ENCODE peak calls at places on chromosomes 12 and 14, in eight cellular contexts. F is sigmoid colon; O is adrenal gland; V is effector memory CD4-positive, alpha-beta T cell; E is cardiac muscle cell; C is breast epithelium; K is CD8-positive, alpha-beta memory T cell; D is osteoblast. L is an unnamed sample. For H3K27me3, the result is how much of the 10 kb centered on the place peaks cover.

GRCh38 chr14:100871234-100872186 is 32.0 kb downstream of the RTL1 start:
- DNase-seq in F (no peak), O (peak), V (no peak), E (no peak), C (peak), K (peak), D (peak), L (no peak)

GRCh38 chr12:19778822-19779221 is 339.5 kb downstream of the AEBP2 start:
- DNase-seq in F (no peak), O (no peak), V (no peak), E (peak), C (no peak), K (no peak), D (no peak), L (no peak)

GRCh38 chr12:124297856-124298255 is 3.0 kb downstream of the RFLNA start:
- DNase-seq in F (no peak), O (no peak), V (no peak), E (no peak), C (no peak), K (no peak), D (peak), L (no peak)

GRCh38 chr12:48263617-48264016 is 60.5 kb upstream of the OR10AD1 start:
- DNase-seq in F (no peak), O (no peak), V (no peak), E (no peak), C (no peak), K (no peak), D (no peak), L (no peak)

GRCh38 chr12:88451254-88451653 is 129.0 kb downstream of the KITLG start:
- DNase-seq in F (no peak), O (no peak), V (no peak), E (no peak), C (no peak), K (no peak), D (no peak), L (no peak)

GRCh38 chr12:100566887-100567637 is 6.4 kb upstream of the GAS2L3 start:
- DNase-seq in F (no peak), O (peak), V (no peak), E (peak), C (no peak), K (no peak), D (peak), L (no peak)

GRCh38 chr14:84789012-84789411 is 740.9 kb upstream of the FLRT2 start:
- DNase-seq in F (no peak), O (no peak), V (no peak), E (no peak), C (no peak), K (no peak), D (no peak), L (no peak)

GRCh38 chr12:74538491-74539258 is 1.0 kb downstream of the ATXN7L3B start:
- DNase-seq in F (no peak), O (peak), V (peak), E (peak), C (no peak), K (peak), D (peak), L (peak)

GRCh38 chr14:102840801-102841528 is 63.7 kb downstream of the TRAF3 start:
- DNase-seq in F (no peak), O (no peak), V (no peak), E (no peak), C (no peak), K (no peak), D (no peak), L (no peak)

GRCh38 chr12:71607494-71608330 is 55.9 kb downstream of the ZFC3H1 start:
- DNase-seq in F (no peak), O (no peak), V (no peak), E (no peak), C (no peak), K (no peak), D (no peak), L (no peak)

GRCh38 chr14:60648934-60649814 is at the start of gene SIX1:
- DNase-seq in F (no peak), O (peak), V (no peak), E (peak), C (no peak), K (no peak), D (peak), L (no peak)

GRCh38 chr14:74548881-74549280 is 55.3 kb downstream of the ISCA2 start:
- DNase-seq in F (peak), O (peak), V (no peak), E (peak), C (no peak), K (no peak), D (peak), L (no peak)

GRCh38 chr14:106564058-106564643 is 1037.8 kb downstream of the TMEM121 start:
- DNase-seq in F (no peak), O (no peak), V (peak), E (no peak), C (no peak), K (peak), D (no peak), L (peak)

GRCh38 chr14:51807355-51807754 is 53.1 kb upstream of the GNG2 start:
- DNase-seq in F (peak), O (no peak), V (no peak), E (peak), C (no peak), K (no peak), D (no peak), L (no peak)

DNA sequence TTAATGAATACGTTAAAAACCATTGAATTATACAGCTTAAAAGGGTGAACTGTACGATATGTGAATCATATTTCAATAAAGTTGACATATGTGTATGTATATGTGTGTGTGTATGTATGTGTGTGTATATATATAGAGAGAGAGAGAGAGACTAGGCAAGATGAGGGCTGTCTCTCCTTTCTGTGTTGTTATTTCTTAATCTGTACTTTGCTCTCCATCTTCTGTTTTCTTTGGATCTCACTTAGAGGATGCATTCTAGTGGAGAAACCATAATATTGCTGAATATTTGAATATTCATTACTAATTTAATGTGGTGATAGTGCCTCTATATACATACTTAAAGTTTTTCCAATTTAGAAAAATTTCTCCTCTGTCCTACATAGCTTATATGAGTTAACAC is 50.5 kb downstream of the PCNX1 start:
- DNase-seq in F (no peak), O (no peak), V (no peak), E (no peak), C (no peak), K (no peak), D (no peak), L (no peak)
- H3K4me3 ChIP-seq in F (no peak), O (no peak), V (no peak), E (no peak), C (no peak), K (no peak), D (no peak), L (no peak)

DNA sequence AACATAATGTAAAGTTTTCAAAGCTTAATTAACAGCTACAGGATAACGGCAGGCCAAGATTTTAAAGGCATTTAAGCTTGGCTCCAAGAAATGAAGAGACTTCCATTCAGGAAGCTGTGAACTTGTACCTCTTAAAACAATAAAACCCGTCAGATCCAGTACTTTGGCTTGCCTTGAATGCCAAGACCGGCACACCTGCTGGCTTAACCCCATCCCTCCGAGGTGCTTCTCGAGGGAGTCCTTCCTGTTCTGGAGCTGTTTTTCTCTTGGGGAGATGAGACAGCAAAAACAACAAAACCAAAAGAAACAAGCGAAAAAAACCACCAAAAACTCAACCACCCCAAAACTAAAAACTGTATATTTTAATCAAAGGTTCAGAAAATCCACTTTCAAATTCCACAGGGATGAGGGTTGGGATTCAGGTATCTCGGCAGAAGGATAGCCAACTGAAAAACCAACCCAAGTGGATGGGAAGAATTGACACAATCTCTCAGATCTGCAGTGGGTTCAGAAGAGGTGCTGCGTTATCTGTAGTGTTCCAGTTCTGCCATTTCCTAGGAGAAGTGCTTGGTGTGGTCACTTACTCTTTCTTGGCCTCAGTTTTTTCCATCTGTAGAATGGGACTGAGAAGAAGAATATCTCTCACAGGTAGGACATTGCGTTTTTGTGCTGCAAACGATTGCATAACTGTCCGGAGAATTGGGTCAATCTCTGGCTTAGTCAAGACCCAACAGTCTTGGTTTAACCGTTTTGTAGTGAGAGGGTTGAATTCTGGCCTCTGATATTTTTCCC is 420.1 kb downstream of the VRK1 start:
- DNase-seq in F (no peak), O (no peak), V (no peak), E (no peak), C (no peak), K (no peak), D (peak), L (no peak)
- H3K27me3 ChIP-seq in F (under half), O (under half), V (under half), E (half or more), C (under half), K (under half), D (under half), L (under half)

DNA sequence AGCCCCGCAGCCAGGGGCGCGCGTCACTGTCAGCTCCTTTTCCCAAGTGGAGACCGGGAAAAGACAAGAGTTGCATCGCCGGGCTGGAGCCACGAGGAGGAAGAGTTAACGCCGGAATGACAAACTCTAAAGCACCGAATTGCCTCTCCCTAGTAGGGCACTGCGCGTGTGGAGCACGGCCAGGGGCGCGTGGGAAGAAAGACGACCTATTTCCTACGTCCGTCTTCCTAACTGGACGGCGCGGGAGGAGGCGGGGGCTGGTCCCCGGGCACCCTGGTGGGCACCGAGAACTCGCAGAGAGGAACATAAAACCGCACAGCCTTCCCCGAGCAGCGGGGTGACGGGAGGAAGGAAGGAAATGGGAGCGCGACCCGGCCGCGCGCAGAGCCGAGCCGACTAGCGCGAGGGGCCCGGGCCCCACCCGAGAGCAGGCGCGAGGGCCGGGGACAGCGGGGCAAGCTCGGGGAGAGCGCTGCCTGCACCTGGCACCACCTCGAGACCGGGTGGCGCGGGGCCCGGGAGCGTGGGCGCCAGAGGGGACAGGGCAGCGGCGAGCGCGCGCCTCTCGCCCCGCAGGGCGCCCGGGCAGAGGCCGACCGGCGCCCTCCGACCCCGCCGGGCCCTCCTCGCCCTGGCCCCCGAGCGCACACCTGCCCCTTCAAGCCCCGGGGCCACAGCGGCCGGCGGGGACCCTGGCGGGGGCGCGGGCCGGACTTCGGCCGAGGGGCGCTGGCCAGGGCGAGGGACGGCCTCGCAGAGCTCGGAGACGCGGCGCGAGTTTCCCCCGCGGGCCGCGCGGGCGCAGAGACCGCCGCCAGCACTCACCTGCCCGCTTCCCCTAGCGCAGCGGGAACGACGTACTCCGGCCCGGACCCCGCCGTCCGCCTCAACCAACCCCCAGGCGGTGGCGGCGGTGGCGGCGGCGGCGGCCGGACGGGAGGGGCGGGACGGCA is 480 bp downstream of the SETD3 start:
- DNase-seq in F (peak), O (peak), V (peak), E (peak), C (peak), K (peak), D (peak), L (peak)
- H3K27ac ChIP-seq in F (peak), O (peak), V (peak), E (peak), C (peak), K (peak), D (peak), L (peak)

GRCh38 chr14:53951661-53952265 is 4.9 kb downstream of the BMP4 start:
- DNase-seq in F (no peak), O (no peak), V (no peak), E (peak), C (no peak), K (no peak), D (no peak), L (no peak)
- H3K4me3 ChIP-seq in F (peak), O (peak), V (no peak), E (peak), C (peak), K (no peak), D (peak), L (no peak)

GRCh38 chr14:104935955-104936354 is 11.3 kb downstream of the PLD4 start:
- DNase-seq in F (no peak), O (no peak), V (no peak), E (no peak), C (no peak), K (no peak), D (peak), L (no peak)

GRCh38 chr14:104936361-104937155 is 11.9 kb downstream of the PLD4 start:
- DNase-seq in F (peak), O (peak), V (no peak), E (no peak), C (no peak), K (no peak), D (peak), L (no peak)

GRCh38 chr14:104934380-104934733 is 9.7 kb downstream of the PLD4 start:
- DNase-seq in F (no peak), O (peak), V (no peak), E (no peak), C (no peak), K (no peak), D (peak), L (no peak)

GRCh38 chr14:104933721-104934379 is 9.2 kb downstream of the PLD4 start:
- DNase-seq in F (peak), O (no peak), V (no peak), E (no peak), C (peak), K (no peak), D (peak), L (no peak)

GRCh38 chr14:104935026-104935650 is 10.5 kb downstream of the PLD4 start:
- DNase-seq in F (no peak), O (peak), V (no peak), E (no peak), C (no peak), K (no peak), D (peak), L (no peak)
- H3K27me3 ChIP-seq in F (under half), O (under half), V (under half), E (half or more), C (under half), K (under half), D (under half), L (under half)

GRCh38 chr12:47082283-47082962 is 2.7 kb upstream of the AMIGO2 start:
- DNase-seq in F (no peak), O (no peak), V (no peak), E (no peak), C (no peak), K (no peak), D (no peak), L (no peak)
- H3K27ac ChIP-seq in F (peak), O (no peak), V (no peak), E (no peak), C (peak), K (no peak), D (peak), L (no peak)

DNA sequence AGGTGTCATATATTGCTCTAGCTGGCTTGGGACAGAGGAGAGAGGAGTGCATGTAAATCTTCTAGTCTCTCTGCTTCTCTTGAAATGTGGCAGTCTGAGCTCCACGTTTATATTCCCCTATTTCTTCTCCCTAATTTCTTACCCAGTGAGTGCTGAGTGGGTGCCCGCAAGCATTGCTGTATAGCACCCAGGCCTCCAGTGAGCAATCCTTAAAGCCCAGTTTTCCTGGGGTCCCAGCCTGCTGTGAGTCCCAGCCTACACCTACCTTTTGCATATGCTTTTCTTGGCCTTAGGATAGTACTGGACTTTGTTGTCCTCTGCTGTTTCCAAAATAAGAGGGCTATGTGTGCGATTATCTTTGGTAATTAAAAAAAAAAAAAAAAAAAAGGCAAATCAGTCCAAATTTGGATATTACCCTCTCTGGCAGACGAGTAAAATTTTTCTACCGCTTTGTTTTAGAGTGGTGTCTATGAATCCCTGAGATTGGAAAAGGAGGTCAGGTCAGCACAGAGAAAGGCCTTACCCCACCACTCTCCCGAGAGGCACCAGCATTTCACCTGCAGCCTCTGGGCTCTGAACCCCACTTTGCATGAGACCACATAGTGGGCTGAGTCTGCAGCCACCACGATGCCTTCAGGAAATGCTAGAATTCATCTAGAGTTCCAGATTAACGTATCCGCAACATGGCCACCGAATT is 1.1 kb downstream of the MGST1 start:
- DNase-seq in F (no peak), O (no peak), V (no peak), E (peak), C (no peak), K (no peak), D (no peak), L (no peak)
- H3K4me3 ChIP-seq in F (peak), O (peak), V (no peak), E (peak), C (peak), K (no peak), D (peak), L (no peak)

GRCh38 chr14:28770061-28770460 is 3.5 kb downstream of the FOXG1 start:
- DNase-seq in F (no peak), O (no peak), V (no peak), E (no peak), C (no peak), K (no peak), D (no peak), L (no peak)

GRCh38 chr14:28769358-28769757 is 2.8 kb downstream of the FOXG1 start:
- DNase-seq in F (no peak), O (no peak), V (no peak), E (no peak), C (no peak), K (no peak), D (no peak), L (no peak)

GRCh38 chr14:28772613-28773012 is 6.0 kb downstream of the FOXG1 start:
- DNase-seq in F (no peak), O (no peak), V (no peak), E (no peak), C (no peak), K (no peak), D (no peak), L (no peak)

GRCh38 chr14:28771168-28771567 is 4.6 kb downstream of the FOXG1 start:
- DNase-seq in F (no peak), O (no peak), V (no peak), E (no peak), C (no peak), K (no peak), D (no peak), L (no peak)

GRCh38 chr14:28770574-28770973 is 4.0 kb downstream of the FOXG1 start:
- DNase-seq in F (no peak), O (no peak), V (no peak), E (no peak), C (no peak), K (no peak), D (no peak), L (no peak)
- H3K27me3 ChIP-seq in F (half or more), O (half or more), V (under half), E (half or more), C (under half), K (under half), D (half or more), L (under half)

GRCh38 chr14:31208546-31209424 is 1.2 kb upstream of the HECTD1 start:
- DNase-seq in F (no peak), O (no peak), V (no peak), E (no peak), C (no peak), K (no peak), D (peak), L (no peak)
- H3K27ac ChIP-seq in F (peak), O (peak), V (peak), E (peak), C (peak), K (peak), D (peak), L (peak)

GRCh38 chr14:63432228-63432627 is 110.9 kb downstream of the PPP2R5E start:
- DNase-seq in F (no peak), O (no peak), V (no peak), E (no peak), C (no peak), K (no peak), D (no peak), L (no peak)
- H3K4me3 ChIP-seq in F (no peak), O (no peak), V (no peak), E (no peak), C (no peak), K (no peak), D (no peak), L (no peak)

L was measured in CD4-positive, alpha-beta memory T cell.